ENCODE peak calls at places on chromosomes 6 and 20, in nine cellular contexts. P is RPMI7951; F is AG04449; Q is astrocyte of the spinal cord; R is A549; J is activated T-cell treated with anti-CD3 and anti-CD28 coated beads, Interleukin-2, amount 50 U/mL, for 4 hours; L is GM04503; A is NCI-H1092 treated with DMSO at 0.1 percent for 48 hours; V is kidney tubule cell. Y is an unnamed sample.

GRCh38 chr20:42430525-42431046 is 759.1 kb downstream of the PTPRT start:
- DNase-seq in P (no peak), F (no peak), Q (no peak), R (no peak), J (no peak), L (no peak), A (no peak), V (no peak), Y (no peak)

GRCh38 chr6:133894795-133895401 is 6.0 kb downstream of the TCF21 start:
- DNase-seq in P (no peak), F (no peak), Q (peak; percentile 37), R (no peak), J (no peak), L (no peak), A (no peak), V (no peak), Y (peak; percentile 29)

GRCh38 chr20:59661621-59662020 is 57.3 kb downstream of the PHACTR3 start:
- DNase-seq in P (no peak), F (no peak), Q (no peak), R (no peak), J (no peak), L (no peak), A (no peak), V (no peak), Y (no peak)

GRCh38 chr6:24566020-24566752 is 71.4 kb downstream of the ALDH5A1 start:
- DNase-seq in P (peak; percentile 15), F (no peak), Q (no peak), R (no peak), J (no peak), L (no peak), A (no peak), V (no peak), Y (no peak)

GRCh38 chr6:44145839-44146238 is 12.8 kb upstream of the CAPN11 start:
- DNase-seq in P (no peak), F (no peak), Q (no peak), R (no peak), J (no peak), L (no peak), A (no peak), V (no peak), Y (no peak)

GRCh38 chr20:14235355-14235754 is 102.1 kb downstream of the FLRT3 start:
- DNase-seq in P (no peak), F (peak; percentile 33), Q (peak; percentile 62), R (no peak), J (no peak), L (peak; percentile 42), A (no peak), V (peak; percentile 63), Y (peak; percentile 53)

GRCh38 chr6:151160869-151161268 is 78.9 kb upstream of the AKAP12 start:
- DNase-seq in P (peak; percentile 7), F (no peak), Q (no peak), R (no peak), J (no peak), L (no peak), A (peak; percentile 8), V (peak; percentile 92), Y (peak; percentile 22)

GRCh38 chr6:166910601-166911000 is 45.7 kb downstream of the RNASET2 start:
- DNase-seq in P (peak; percentile 6), F (no peak), Q (no peak), R (no peak), J (no peak), L (no peak), A (no peak), V (no peak), Y (no peak)

GRCh38 chr6:91447086-91447485 is 860.2 kb upstream of the MAP3K7 start:
- DNase-seq in P (no peak), F (no peak), Q (no peak), R (no peak), J (no peak), L (no peak), A (no peak), V (no peak), Y (no peak)